ENCODE peak calls at places on chromosome 10, in eight cellular contexts. K, G, Q, Z, U, T, Y and V are unnamed samples.

GRCh38 chr10:68981074-68981473 is 7.5 kb upstream of the KIFBP start:
- DNase-seq in Q (no peak), U (no peak), T (no peak), K (peak), G (no peak), Z (no peak), Y (no peak), V (no peak)

GRCh38 chr10:124917168-124917938 is 24.6 kb upstream of the ZRANB1 start:
- DNase-seq in T (peak), Y (peak), G (peak), K (peak), Q (no peak), Z (no peak), U (peak), V (peak)

GRCh38 chr10:53893061-53893460 is 908.0 kb downstream of the PCDH15 start:
- DNase-seq in Q (no peak), Z (no peak), G (no peak), U (no peak), K (no peak), Y (no peak), T (no peak), V (no peak)

GRCh38 chr10:33290286-33291052 is 44.0 kb downstream of the NRP1 start:
- DNase-seq in Q (no peak), U (peak), Z (no peak), T (no peak), Y (no peak), K (no peak), G (no peak), V (no peak)

GRCh38 chr10:37146443-37146842 is 21.0 kb downstream of the ANKRD30A start:
- DNase-seq in G (no peak), Y (no peak), Z (no peak), K (no peak), U (no peak), T (no peak), Q (no peak), V (no peak)

GRCh38 chr10:125824736-125825135 is 1.4 kb downstream of the BCCIP start:
- DNase-seq in Y (no peak), T (peak), G (no peak), K (peak), U (peak), Q (peak), Z (no peak), V (no peak)

GRCh38 chr10:51092402-51092801 is 18.1 kb downstream of the PRKG1 start:
- DNase-seq in K (peak), U (peak), Y (peak), G (no peak), T (no peak), Z (no peak), Q (no peak), V (no peak)

GRCh38 chr10:5498791-5499492 is 428 bp downstream of the CALML5 start:
- DNase-seq in Y (no peak), U (no peak), G (no peak), K (no peak), T (no peak), Z (no peak), Q (no peak), V (no peak)

GRCh38 chr10:19592276-19592675 is 224.0 kb upstream of the PLXDC2 start:
- DNase-seq in Q (no peak), K (peak), U (peak), Y (no peak), T (peak), G (no peak), Z (no peak), V (no peak)

GRCh38 chr10:23238015-23238414 is 45.9 kb downstream of the PTF1A start:
- DNase-seq in Z (no peak), Y (no peak), T (no peak), G (no peak), U (no peak), K (no peak), Q (no peak), V (no peak)

GRCh38 chr10:31063839-31064238 is 32.2 kb upstream of the ZNF438 start:
- DNase-seq in Q (no peak), Y (no peak), G (no peak), Z (no peak), T (no peak), K (peak), U (no peak), V (no peak)

GRCh38 chr10:101133489-101134298 is 2.6 kb downstream of the TLX1 start:
- DNase-seq in T (no peak), Y (no peak), G (no peak), K (no peak), Z (no peak), U (no peak), Q (no peak), V (no peak)

GRCh38 chr10:103847909-103848468 is 7.4 kb downstream of the SH3PXD2A start:
- DNase-seq in Z (no peak), Q (no peak), T (no peak), U (no peak), K (no peak), G (no peak), Y (no peak), V (no peak)
- TF ChIP-seq CTCF in Z (peak), Q (peak), T (no peak), U (peak), K (peak), G (no peak), Y (no peak), V (no peak)

DNA sequence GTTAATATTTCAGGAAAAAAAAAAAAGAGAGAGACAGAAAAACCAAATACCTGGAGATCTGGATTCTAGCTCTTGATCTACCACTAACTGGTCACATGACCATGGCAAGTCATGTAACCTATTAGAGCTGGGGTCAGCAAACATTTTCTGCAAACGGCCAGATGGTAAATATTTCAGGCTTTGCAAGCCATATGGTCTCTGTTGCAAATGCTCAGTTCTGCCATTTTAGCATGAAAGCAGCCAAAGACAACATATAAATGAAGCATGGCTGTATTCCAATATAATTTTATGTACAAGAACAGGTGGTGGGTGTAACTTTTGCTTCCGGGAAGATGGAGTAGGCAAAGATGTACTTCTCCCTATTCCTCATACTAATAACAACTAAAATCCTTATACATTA is 6.7 kb downstream of the FRA10AC1 start:
- DNase-seq in G (no peak), Y (no peak), K (no peak), T (no peak), U (no peak), Z (no peak), Q (no peak), V (no peak)
- TF ChIP-seq CTCF in G (no peak), Y (no peak), K (no peak), T (no peak), U (no peak), Z (no peak), Q (no peak), V (no peak)

GRCh38 chr10:103921750-103922195 is 3.8 kb upstream of the STN1 start:
- DNase-seq in K (peak), Y (no peak), Z (no peak), T (peak), G (peak), Q (no peak), U (no peak), V (no peak)
- TF ChIP-seq CTCF in K (no peak), Y (no peak), Z (no peak), T (peak), G (peak), Q (no peak), U (no peak), V (no peak)

GRCh38 chr10:99973190-99973589 is 36.6 kb downstream of the DNMBP start:
- DNase-seq in U (no peak), Z (no peak), G (no peak), T (no peak), Q (no peak), K (no peak), Y (no peak), V (no peak)
- TF ChIP-seq CTCF in U (peak), Z (peak), G (peak), T (peak), Q (no peak), K (peak), Y (no peak), V (peak)